ENCODE peak calls at places on chromosome 19, in six cellular contexts. One of them, this sample, is unnamed. For H3K36me3, the result is how much of the 10 kb centered on the place peaks cover.

GRCh38 chr19:14476663-14477401 is 1.7 kb upstream of the PTGER1 start:
- DNase-seq in heart left ventricle: no peak
- DNase-seq in spleen: no peak
- DNase-seq in GM12878: no peak
- DNase-seq in adrenal gland: no peak
- DNase-seq in tibial artery: peak
- DNase-seq in this sample: no peak

GRCh38 chr19:38234615-38235014 is 10.6 kb upstream of the DPF1 start:
- DNase-seq in tibial artery: no peak
- DNase-seq in spleen: no peak
- DNase-seq in heart left ventricle: no peak
- DNase-seq in GM12878: no peak
- DNase-seq in adrenal gland: no peak
- DNase-seq in this sample: no peak

GRCh38 chr19:28873301-28873700 is 339.6 kb downstream of the UQCRFS1 start:
- DNase-seq in GM12878: no peak
- DNase-seq in tibial artery: no peak
- DNase-seq in heart left ventricle: no peak
- DNase-seq in spleen: no peak
- DNase-seq in adrenal gland: no peak
- DNase-seq in this sample: no peak

GRCh38 chr19:572891-573825 is 762 bp downstream of the BSG start:
- DNase-seq in heart left ventricle: peak
- DNase-seq in adrenal gland: peak
- DNase-seq in GM12878: no peak
- DNase-seq in tibial artery: no peak
- DNase-seq in spleen: peak
- DNase-seq in this sample: peak

GRCh38 chr19:23440207-23440606 is 44.9 kb upstream of the ZNF91 start:
- DNase-seq in heart left ventricle: no peak
- DNase-seq in tibial artery: no peak
- DNase-seq in GM12878: no peak
- DNase-seq in spleen: no peak
- DNase-seq in adrenal gland: no peak
- DNase-seq in this sample: no peak

GRCh38 chr19:3867971-3868769 is 668 bp downstream of the ZFR2 start:
- DNase-seq in tibial artery: no peak
- DNase-seq in GM12878: no peak
- DNase-seq in heart left ventricle: no peak
- DNase-seq in adrenal gland: no peak
- DNase-seq in spleen: no peak
- DNase-seq in this sample: no peak

GRCh38 chr19:6737873-6738725 is 719 bp upstream of the GPR108 start:
- DNase-seq in tibial artery: peak
- DNase-seq in adrenal gland: peak
- DNase-seq in GM12878: no peak
- DNase-seq in spleen: peak
- DNase-seq in heart left ventricle: peak
- DNase-seq in this sample: peak

GRCh38 chr19:29724102-29724641 is 9.1 kb upstream of the C19orf12 start:
- DNase-seq in adrenal gland: no peak
- DNase-seq in GM12878: no peak
- DNase-seq in heart left ventricle: no peak
- DNase-seq in spleen: no peak
- DNase-seq in tibial artery: no peak
- DNase-seq in this sample: no peak

GRCh38 chr19:27889156-27889555 is 1323.8 kb downstream of the UQCRFS1 start:
- DNase-seq in tibial artery: no peak
- DNase-seq in heart left ventricle: no peak
- DNase-seq in GM12878: no peak
- DNase-seq in spleen: no peak
- DNase-seq in adrenal gland: no peak
- DNase-seq in this sample: no peak

GRCh38 chr19:4692275-4693077 is 22.3 kb upstream of the MYDGF start:
- DNase-seq in spleen: no peak
- DNase-seq in heart left ventricle: no peak
- DNase-seq in GM12878: no peak
- DNase-seq in adrenal gland: no peak
- DNase-seq in tibial artery: no peak
- DNase-seq in this sample: no peak

GRCh38 chr19:18645035-18645511 is 8.2 kb downstream of the KLHL26 start:
- DNase-seq in tibial artery: peak
- DNase-seq in spleen: no peak
- DNase-seq in adrenal gland: peak
- DNase-seq in GM12878: no peak
- DNase-seq in heart left ventricle: no peak
- DNase-seq in this sample: no peak

GRCh38 chr19:34416021-34416545 is 11.9 kb downstream of the PDCD2L start:
- DNase-seq in adrenal gland: no peak
- DNase-seq in heart left ventricle: no peak
- DNase-seq in spleen: peak
- DNase-seq in GM12878: no peak
- DNase-seq in tibial artery: no peak
- DNase-seq in this sample: no peak

GRCh38 chr19:15250635-15250993 is 18.4 kb upstream of the EPHX3 start:
- DNase-seq in GM12878: no peak
- DNase-seq in tibial artery: no peak
- DNase-seq in spleen: no peak
- DNase-seq in heart left ventricle: no peak
- DNase-seq in adrenal gland: no peak
- DNase-seq in this sample: no peak

GRCh38 chr19:33671211-33671610 is 49.5 kb downstream of the CHST8 start:
- DNase-seq in tibial artery: peak
- DNase-seq in adrenal gland: no peak
- DNase-seq in GM12878: no peak
- DNase-seq in heart left ventricle: no peak
- DNase-seq in spleen: peak
- DNase-seq in this sample: no peak

GRCh38 chr19:17479325-17479791 is 9.0 kb downstream of the SLC27A1 start:
- DNase-seq in spleen: no peak
- DNase-seq in GM12878: no peak
- DNase-seq in adrenal gland: no peak
- DNase-seq in tibial artery: no peak
- DNase-seq in heart left ventricle: no peak
- DNase-seq in this sample: no peak

GRCh38 chr19:4577020-4577782 is 17.7 kb upstream of the SEMA6B start:
- DNase-seq in GM12878: no peak
- DNase-seq in spleen: no peak
- DNase-seq in adrenal gland: no peak
- DNase-seq in heart left ventricle: no peak
- DNase-seq in tibial artery: no peak
- DNase-seq in this sample: no peak

GRCh38 chr19:30074741-30075460 is 132.9 kb downstream of the URI1 start:
- DNase-seq in spleen: peak
- DNase-seq in heart left ventricle: no peak
- DNase-seq in tibial artery: no peak
- DNase-seq in adrenal gland: no peak
- DNase-seq in GM12878: no peak
- DNase-seq in this sample: no peak

GRCh38 chr19:3855321-3855720 is 13.5 kb downstream of the ZFR2 start:
- DNase-seq in adrenal gland: no peak
- DNase-seq in heart left ventricle: no peak
- DNase-seq in GM12878: no peak
- DNase-seq in spleen: no peak
- DNase-seq in tibial artery: no peak
- DNase-seq in this sample: no peak

GRCh38 chr19:35174226-35174625 is 19.7 kb downstream of the FXYD5 start:
- DNase-seq in GM12878: no peak
- DNase-seq in tibial artery: no peak
- DNase-seq in heart left ventricle: no peak
- DNase-seq in spleen: no peak
- DNase-seq in adrenal gland: no peak
- DNase-seq in this sample: no peak

GRCh38 chr19:17296278-17296677 is 6.9 kb downstream of the ABHD8 start:
- DNase-seq in adrenal gland: peak
- DNase-seq in heart left ventricle: no peak
- DNase-seq in spleen: no peak
- DNase-seq in GM12878: no peak
- DNase-seq in tibial artery: no peak
- DNase-seq in this sample: no peak

GRCh38 chr19:4539697-4540581 is at the start of gene LRG1:
- DNase-seq in adrenal gland: peak
- DNase-seq in heart left ventricle: no peak
- DNase-seq in spleen: peak
- DNase-seq in tibial artery: peak
- DNase-seq in GM12878: peak
- DNase-seq in this sample: no peak

GRCh38 chr19:49421039-49421877 is 2.0 kb downstream of the PTH2 start:
- DNase-seq in GM12878: no peak
- DNase-seq in heart left ventricle: peak
- DNase-seq in spleen: no peak
- DNase-seq in tibial artery: peak
- DNase-seq in adrenal gland: peak
- DNase-seq in this sample: peak

GRCh38 chr19:28990522-28990921 is 222.4 kb downstream of the UQCRFS1 start:
- DNase-seq in spleen: no peak
- DNase-seq in GM12878: no peak
- DNase-seq in adrenal gland: no peak
- DNase-seq in heart left ventricle: no peak
- DNase-seq in tibial artery: no peak
- DNase-seq in this sample: no peak

GRCh38 chr19:38321646-38322323 is 2.1 kb downstream of the KCNK6 start:
- DNase-seq in tibial artery: no peak
- DNase-seq in heart left ventricle: peak
- DNase-seq in spleen: no peak
- DNase-seq in GM12878: no peak
- DNase-seq in adrenal gland: peak
- DNase-seq in this sample: peak

GRCh38 chr19:32197896-32198882 is 147.2 kb upstream of the ZNF507 start:
- DNase-seq in spleen: peak
- DNase-seq in GM12878: no peak
- DNase-seq in adrenal gland: no peak
- DNase-seq in heart left ventricle: no peak
- DNase-seq in tibial artery: no peak
- DNase-seq in this sample: no peak

GRCh38 chr19:16262618-16263017 is 62.0 kb upstream of the KLF2 start:
- DNase-seq in adrenal gland: no peak
- DNase-seq in GM12878: no peak
- DNase-seq in heart left ventricle: no peak
- DNase-seq in tibial artery: no peak
- DNase-seq in spleen: no peak
- DNase-seq in this sample: no peak

GRCh38 chr19:17006579-17006978 is 20.0 kb downstream of the CPAMD8 start:
- DNase-seq in GM12878: no peak
- DNase-seq in heart left ventricle: no peak
- DNase-seq in spleen: no peak
- DNase-seq in adrenal gland: no peak
- DNase-seq in tibial artery: no peak
- DNase-seq in this sample: no peak

DNA sequence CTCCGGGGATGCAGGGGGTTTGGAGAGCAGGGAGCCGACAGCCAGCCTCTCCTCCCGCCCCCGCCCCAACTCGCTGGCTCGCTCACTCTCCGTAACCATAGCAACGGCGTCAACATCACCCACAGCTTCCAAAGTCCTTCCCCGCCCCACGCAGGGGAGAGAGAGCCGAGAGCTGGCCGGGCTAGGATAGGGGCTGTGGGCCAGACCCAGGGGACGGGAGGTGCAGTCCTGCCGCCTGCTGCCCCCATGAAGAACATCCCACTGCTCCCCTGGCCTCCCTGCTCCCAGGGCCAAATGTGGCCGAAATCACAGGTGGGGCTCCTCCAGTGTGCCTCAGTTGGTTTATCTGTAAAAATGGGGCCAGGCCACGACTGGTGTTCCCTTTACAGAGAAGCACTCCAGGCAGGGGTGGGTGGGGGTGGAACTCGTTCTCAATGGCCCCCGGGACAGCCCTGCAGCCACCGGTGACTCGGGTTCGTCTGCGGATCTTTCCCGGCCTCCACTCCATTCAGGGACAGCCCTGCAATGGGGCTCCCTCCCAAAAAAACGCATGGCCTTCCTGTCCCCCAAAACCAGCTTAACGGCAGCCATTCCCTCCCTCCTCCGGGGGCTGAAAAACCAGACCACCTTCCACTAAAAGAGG is 3.1 kb downstream of the KLF16 start:
- DNase-seq in GM12878: no peak
- DNase-seq in heart left ventricle: peak
- DNase-seq in tibial artery: no peak
- DNase-seq in adrenal gland: no peak
- DNase-seq in spleen: no peak
- DNase-seq in this sample: no peak
- TF ChIP-seq CTCF in GM12878: no peak
- TF ChIP-seq CTCF in heart left ventricle: no peak
- TF ChIP-seq CTCF in tibial artery: no peak
- TF ChIP-seq CTCF in adrenal gland: no peak
- TF ChIP-seq CTCF in spleen: no peak
- TF ChIP-seq CTCF in this sample: no peak

DNA sequence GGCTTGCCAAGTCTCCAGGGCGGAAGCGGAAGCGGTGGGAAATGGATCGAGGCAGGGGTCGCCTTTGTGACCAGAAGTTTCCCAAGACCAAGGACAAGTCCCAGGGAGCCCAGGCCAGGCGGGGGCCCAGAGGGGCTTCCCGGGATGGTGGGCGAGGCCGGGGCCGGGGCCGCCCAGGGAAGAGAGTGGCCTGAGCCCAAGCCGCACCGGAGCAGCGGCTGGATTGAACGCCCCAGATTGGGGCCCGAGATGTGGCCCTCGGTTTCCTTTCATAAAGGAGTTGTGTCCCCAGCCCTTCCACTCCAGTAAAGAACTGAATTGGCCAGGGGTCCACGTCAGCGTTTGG is 548 bp upstream of the P2RY11 start:
- DNase-seq in tibial artery: no peak
- DNase-seq in spleen: no peak
- DNase-seq in adrenal gland: no peak
- DNase-seq in heart left ventricle: no peak
- DNase-seq in GM12878: no peak
- DNase-seq in this sample: no peak
- H3K36me3 ChIP-seq in tibial artery: half or more
- H3K36me3 ChIP-seq in spleen: half or more
- H3K36me3 ChIP-seq in adrenal gland: half or more
- H3K36me3 ChIP-seq in heart left ventricle: under half
- H3K36me3 ChIP-seq in GM12878: under half
- H3K36me3 ChIP-seq in this sample: half or more

DNA sequence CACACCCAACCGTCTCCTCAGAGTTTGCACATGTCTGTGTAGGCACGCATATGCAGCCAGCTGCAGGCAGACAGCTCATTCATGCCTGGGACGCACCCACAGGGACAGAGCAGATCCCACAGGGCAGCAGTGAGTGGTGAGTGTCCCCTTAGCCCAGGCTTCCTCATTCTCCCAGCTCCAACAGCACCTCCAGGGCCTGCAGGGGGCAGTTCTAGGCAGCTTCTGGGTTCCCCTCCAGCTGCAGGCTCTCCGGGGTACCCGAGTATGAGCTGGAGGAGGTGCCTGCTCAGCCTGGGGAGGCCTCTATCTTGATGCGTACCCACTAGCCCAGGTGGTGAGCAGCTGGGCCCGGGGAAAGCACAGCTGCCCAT is 1.3 kb upstream of the SHANK1 start:
- DNase-seq in spleen: no peak
- DNase-seq in tibial artery: no peak
- DNase-seq in GM12878: no peak
- DNase-seq in heart left ventricle: no peak
- DNase-seq in adrenal gland: peak
- DNase-seq in this sample: no peak
- TF ChIP-seq CTCF in spleen: no peak
- TF ChIP-seq CTCF in tibial artery: no peak
- TF ChIP-seq CTCF in GM12878: no peak
- TF ChIP-seq CTCF in heart left ventricle: no peak
- TF ChIP-seq CTCF in adrenal gland: no peak
- TF ChIP-seq CTCF in this sample: no peak

GRCh38 chr19:52602931-52603330 is 32.8 kb downstream of the ZNF701 start:
- DNase-seq in GM12878: no peak
- DNase-seq in adrenal gland: no peak
- DNase-seq in tibial artery: no peak
- DNase-seq in heart left ventricle: no peak
- DNase-seq in spleen: no peak
- DNase-seq in this sample: no peak
- H3K36me3 ChIP-seq in GM12878: under half
- H3K36me3 ChIP-seq in adrenal gland: under half
- H3K36me3 ChIP-seq in tibial artery: under half
- H3K36me3 ChIP-seq in heart left ventricle: under half
- H3K36me3 ChIP-seq in spleen: under half
- H3K36me3 ChIP-seq in this sample: under half